ENCODE peak calls at places on chromosomes 3 and 15, in ten cellular contexts. S is nephron progenitor cell; X is A673; I is colonic mucosa; D is MM.1S; A is AG09309; H is CD4-positive, alpha-beta T cell; P is choroid plexus epithelial cell; E is uterus; W is left ventricle myocardium inferior. Z is an unnamed sample.

GRCh38 chr3:105866656-105867653 is 1.9 kb downstream of the CBLB start:
- DNase-seq in S (peak), X (no peak), I (peak), D (peak), A (no peak), H (no peak), P (peak), E (no peak), W (no peak), Z (no peak)

GRCh38 chr15:45829336-45830153 is 194.7 kb downstream of the SQOR start:
- DNase-seq in S (no peak), X (no peak), I (peak), D (no peak), A (no peak), H (no peak), P (no peak), E (no peak), W (no peak), Z (peak)

GRCh38 chr15:74857082-74857655 is 14.2 kb upstream of the ULK3 start:
- DNase-seq in S (no peak), X (no peak), I (peak), D (no peak), A (no peak), H (no peak), P (no peak), E (no peak), W (no peak), Z (no peak)

GRCh38 chr3:28317438-28318022 is 31.0 kb upstream of the ZCWPW2 start:
- DNase-seq in S (peak), X (peak), I (peak), D (peak), A (no peak), H (peak), P (peak), E (no peak), W (no peak), Z (peak)

GRCh38 chr15:80854104-80854503 is 74.9 kb downstream of the CEMIP start:
- DNase-seq in S (no peak), X (no peak), I (no peak), D (no peak), A (no peak), H (no peak), P (no peak), E (peak), W (no peak), Z (no peak)

GRCh38 chr15:78789615-78790014 is 21.6 kb downstream of the ADAMTS7 start:
- DNase-seq in S (no peak), X (no peak), I (no peak), D (no peak), A (no peak), H (no peak), P (no peak), E (no peak), W (no peak), Z (no peak)

GRCh38 chr3:98504534-98504933 is 7.1 kb downstream of the OR5K2 start:
- DNase-seq in S (no peak), X (no peak), I (no peak), D (no peak), A (no peak), H (no peak), P (peak), E (no peak), W (no peak), Z (no peak)

GRCh38 chr15:64311566-64311965 is 44.4 kb downstream of the CSNK1G1 start:
- DNase-seq in S (no peak), X (no peak), I (no peak), D (no peak), A (no peak), H (no peak), P (no peak), E (no peak), W (no peak), Z (no peak)

GRCh38 chr3:187288176-187288893 is 3.2 kb downstream of the MASP1 start:
- DNase-seq in S (no peak), X (no peak), I (no peak), D (no peak), A (no peak), H (no peak), P (no peak), E (no peak), W (no peak), Z (no peak)

GRCh38 chr3:41120461-41120860 is 78.8 kb upstream of the CTNNB1 start:
- DNase-seq in S (no peak), X (no peak), I (no peak), D (no peak), A (no peak), H (no peak), P (no peak), E (no peak), W (no peak), Z (peak)

GRCh38 chr3:149247025-149247710 is 25.5 kb upstream of the CP start:
- DNase-seq in S (no peak), X (no peak), I (no peak), D (no peak), A (no peak), H (no peak), P (peak), E (peak), W (no peak), Z (no peak)

GRCh38 chr15:59668571-59668970 is 11.3 kb upstream of the GTF2A2 start:
- DNase-seq in S (no peak), X (no peak), I (no peak), D (no peak), A (no peak), H (no peak), P (no peak), E (no peak), W (no peak), Z (no peak)

GRCh38 chr15:68417051-68417450 is 14.9 kb downstream of the ITGA11 start:
- DNase-seq in S (no peak), X (no peak), I (peak), D (no peak), A (no peak), H (no peak), P (no peak), E (no peak), W (no peak), Z (no peak)

GRCh38 chr15:56356616-56357015 is 8.6 kb upstream of the TEX9 start:
- DNase-seq in S (no peak), X (peak), I (no peak), D (peak), A (peak), H (no peak), P (no peak), E (no peak), W (no peak), Z (no peak)

GRCh38 chr3:195071011-195071728 is 199.8 kb downstream of the XXYLT1 start:
- DNase-seq in S (no peak), X (no peak), I (no peak), D (no peak), A (no peak), H (no peak), P (no peak), E (peak), W (no peak), Z (no peak)

GRCh38 chr15:56243117-56243773 is 434 bp downstream of the RFX7 start:
- DNase-seq in S (peak), X (peak), I (peak), D (peak), A (no peak), H (peak), P (peak), E (peak), W (peak), Z (peak)

GRCh38 chr3:111667170-111667569 is 72.0 kb upstream of the ZBED2 start:
- DNase-seq in S (no peak), X (no peak), I (no peak), D (no peak), A (no peak), H (no peak), P (no peak), E (no peak), W (no peak), Z (no peak)

GRCh38 chr3:123610331-123610730 is 25.5 kb upstream of the HACD2 start:
- DNase-seq in S (peak), X (peak), I (no peak), D (no peak), A (no peak), H (no peak), P (no peak), E (no peak), W (no peak), Z (no peak)

GRCh38 chr3:24359645-24360462 is 134.8 kb downstream of the THRB start:
- DNase-seq in S (no peak), X (no peak), I (no peak), D (no peak), A (no peak), H (no peak), P (no peak), E (no peak), W (no peak), Z (peak)

GRCh38 chr15:68366314-68366713 is 65.6 kb downstream of the ITGA11 start:
- DNase-seq in S (no peak), X (peak), I (no peak), D (no peak), A (no peak), H (no peak), P (no peak), E (no peak), W (no peak), Z (no peak)

GRCh38 chr3:9957214-9957613 is 5.0 kb upstream of the PRRT3 start:
- DNase-seq in S (no peak), X (peak), I (no peak), D (no peak), A (no peak), H (no peak), P (peak), E (no peak), W (no peak), Z (no peak)
- TF ChIP-seq CTCF in S (no peak), X (peak), I (no peak), D (no peak), A (peak), H (no peak), P (peak), E (no peak), W (no peak), Z (no peak)

DNA sequence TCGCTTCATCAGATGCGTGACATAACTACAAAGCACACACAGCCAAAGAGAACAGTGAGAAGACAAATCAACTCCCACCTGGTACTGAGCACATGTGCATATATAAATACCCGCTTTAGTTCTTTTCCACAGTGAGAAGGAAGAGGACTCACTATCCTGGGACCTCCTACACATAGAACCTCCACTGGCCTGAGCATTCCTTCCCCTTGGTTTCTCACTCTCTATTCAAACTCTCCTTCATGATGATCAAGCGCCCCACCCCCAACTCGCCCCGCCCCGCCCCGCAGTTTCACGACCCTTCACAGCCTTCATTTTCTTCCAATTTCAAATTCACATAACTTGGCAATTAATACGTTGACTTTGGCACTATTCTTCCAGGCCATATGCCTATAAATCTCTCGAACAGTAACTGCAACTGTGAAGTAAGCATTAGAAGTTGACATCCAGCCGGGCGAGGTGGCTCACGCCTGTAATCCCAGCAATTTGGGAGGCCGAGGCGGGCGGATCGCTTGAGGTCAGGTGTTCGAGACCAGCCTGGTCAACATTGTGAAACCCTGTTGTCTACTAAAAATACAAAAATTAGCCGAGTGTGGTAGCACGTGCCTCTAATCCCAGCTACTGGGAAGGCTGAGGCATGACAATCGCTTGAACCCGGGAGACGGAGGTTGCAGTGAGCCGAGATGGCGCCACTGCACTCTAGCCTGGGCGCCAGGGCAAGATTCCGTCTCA is 1.1 kb downstream of the RPS17 start:
- DNase-seq in S (peak), X (peak), I (no peak), D (no peak), A (no peak), H (no peak), P (peak), E (no peak), W (no peak), Z (no peak)
- TF ChIP-seq CTCF in S (no peak), X (no peak), I (no peak), D (no peak), A (no peak), H (no peak), P (no peak), E (no peak), W (no peak), Z (no peak)

DNA sequence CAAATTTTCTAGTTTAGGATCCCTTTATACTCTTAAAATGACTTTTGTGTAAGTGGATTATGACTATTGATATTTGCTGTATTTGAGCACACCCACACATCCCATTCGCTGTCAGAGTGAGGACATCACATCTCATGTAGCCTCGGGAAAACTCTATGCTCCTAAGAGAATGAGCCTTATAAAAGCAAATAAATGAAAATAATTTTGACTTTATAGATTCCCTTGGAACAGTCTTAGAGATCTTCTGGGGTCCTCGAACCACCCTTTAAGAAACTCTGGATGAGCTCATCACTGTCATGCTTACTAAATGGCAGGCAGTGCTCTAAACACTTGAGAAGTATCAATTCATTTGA is 16.1 kb upstream of the EXOG start:
- DNase-seq in S (no peak), X (no peak), I (no peak), D (no peak), A (no peak), H (no peak), P (no peak), E (no peak), W (no peak), Z (no peak)
- TF ChIP-seq CTCF in S (no peak), X (no peak), I (no peak), D (no peak), A (no peak), H (peak), P (no peak), E (no peak), W (no peak), Z (no peak)

GRCh38 chr3:142150271-142150670 is 927 bp upstream of the TFDP2 start:
- DNase-seq in S (no peak), X (no peak), I (no peak), D (no peak), A (no peak), H (no peak), P (no peak), E (no peak), W (no peak), Z (no peak)

GRCh38 chr3:142151240-142151639 is 1.9 kb upstream of the TFDP2 start:
- DNase-seq in S (no peak), X (no peak), I (no peak), D (no peak), A (no peak), H (no peak), P (no peak), E (no peak), W (no peak), Z (no peak)

GRCh38 chr3:142154186-142154585 is 4.8 kb upstream of the TFDP2 start:
- DNase-seq in S (no peak), X (no peak), I (no peak), D (no peak), A (no peak), H (no peak), P (no peak), E (no peak), W (no peak), Z (no peak)

GRCh38 chr3:142152349-142152748 is 3.0 kb upstream of the TFDP2 start:
- DNase-seq in S (peak), X (no peak), I (no peak), D (no peak), A (no peak), H (no peak), P (no peak), E (no peak), W (no peak), Z (no peak)

GRCh38 chr3:142151828-142152227 is 2.5 kb upstream of the TFDP2 start:
- DNase-seq in S (no peak), X (no peak), I (no peak), D (no peak), A (no peak), H (no peak), P (no peak), E (no peak), W (no peak), Z (no peak)
- TF ChIP-seq CTCF in S (no peak), X (no peak), I (no peak), D (no peak), A (no peak), H (no peak), P (no peak), E (no peak), W (no peak), Z (no peak)

GRCh38 chr3:15527031-15527459 is 5.5 kb upstream of the COLQ start:
- DNase-seq in S (peak), X (no peak), I (no peak), D (no peak), A (no peak), H (no peak), P (peak), E (peak), W (no peak), Z (peak)
- TF ChIP-seq CTCF in S (peak), X (no peak), I (no peak), D (no peak), A (no peak), H (no peak), P (peak), E (no peak), W (peak), Z (no peak)

DNA sequence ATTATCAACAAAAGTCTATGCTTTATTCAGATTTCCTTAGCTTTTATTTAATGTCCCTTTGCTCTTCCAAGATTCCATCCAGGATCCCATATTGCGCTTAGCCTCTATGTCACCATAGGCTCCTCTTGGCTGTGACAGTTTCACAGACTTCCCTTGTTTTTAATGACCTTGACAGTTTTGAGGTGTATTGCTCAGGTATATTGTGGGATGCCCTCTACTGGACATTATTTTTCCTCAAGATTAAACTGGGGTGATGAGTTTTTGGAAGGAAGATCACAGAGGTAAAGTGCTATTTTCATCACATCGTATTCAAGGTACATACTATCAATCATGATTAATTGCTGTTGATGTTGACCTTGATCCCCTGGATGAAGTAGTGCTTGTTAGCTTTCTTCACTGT is 99.1 kb upstream of the SMAD3 start:
- DNase-seq in S (no peak), X (no peak), I (no peak), D (no peak), A (no peak), H (no peak), P (no peak), E (no peak), W (no peak), Z (no peak)
- TF ChIP-seq CTCF in S (no peak), X (peak), I (no peak), D (peak), A (peak), H (peak), P (peak), E (no peak), W (no peak), Z (peak)

GRCh38 chr3:139434764-139435291 is 41.5 kb downstream of the RBP2 start:
- DNase-seq in S (no peak), X (no peak), I (no peak), D (no peak), A (peak), H (no peak), P (peak), E (no peak), W (no peak), Z (no peak)
- TF ChIP-seq CTCF in S (no peak), X (no peak), I (no peak), D (no peak), A (no peak), H (no peak), P (peak), E (no peak), W (no peak), Z (no peak)

DNA sequence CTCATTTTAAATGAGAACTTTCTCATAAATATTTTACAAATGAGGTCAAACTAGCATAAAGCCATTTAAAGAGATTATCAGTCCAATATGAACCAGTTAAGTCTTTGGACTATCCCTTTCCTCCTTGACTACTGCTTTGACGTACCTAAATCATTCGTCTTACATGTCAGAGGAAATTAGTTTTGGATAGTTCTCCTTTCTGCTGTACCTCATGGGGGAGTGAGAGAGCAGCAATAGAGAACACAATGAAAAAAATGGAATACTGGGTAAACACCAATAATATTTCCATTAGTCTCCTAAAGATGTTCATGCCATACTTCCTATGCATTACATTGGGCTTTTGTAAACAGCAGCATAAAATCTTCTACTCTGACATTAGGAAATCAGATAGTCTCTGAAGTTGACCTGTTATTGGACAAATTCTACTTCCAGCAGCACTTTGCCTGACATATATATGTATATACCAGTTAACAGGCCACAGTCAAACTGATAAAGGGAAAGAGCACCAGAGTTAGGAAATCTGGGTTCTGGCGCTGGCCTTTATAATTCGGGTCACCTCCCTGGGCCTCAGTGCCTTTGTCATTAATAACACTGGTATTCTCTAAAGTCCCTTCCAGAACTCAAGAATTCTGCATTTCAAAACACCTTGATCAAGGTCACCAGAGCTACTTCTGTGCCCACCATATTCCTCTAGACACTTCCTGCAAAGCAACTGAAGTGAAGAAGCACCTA is 26.8 kb downstream of the TIMMDC1 start:
- DNase-seq in S (no peak), X (no peak), I (no peak), D (no peak), A (no peak), H (no peak), P (peak), E (no peak), W (no peak), Z (no peak)
- TF ChIP-seq CTCF in S (no peak), X (peak), I (no peak), D (peak), A (peak), H (no peak), P (peak), E (peak), W (peak), Z (peak)